ENCODE peak calls at places on chromosomes 3 and 15, in seven cellular contexts. T is aorta; E is CD8-positive, alpha-beta memory T cell; O is brain microvascular endothelial cell; K is AG04450; Z is vagina; V is body of pancreas. A is an unnamed sample.

GRCh38 chr15:92421980-92422379 is 28.3 kb downstream of the ST8SIA2 start:
- DNase-seq in E (no peak), Z (no peak), V (no peak), O (peak), K (peak), T (no peak), A (no peak)

GRCh38 chr15:81336568-81336967 is 12.6 kb upstream of the STARD5 start:
- DNase-seq in O (peak), Z (no peak), T (no peak), E (peak), K (no peak), V (no peak), A (peak)

GRCh38 chr3:13494463-13495350 is 14.6 kb downstream of the HDAC11 start:
- DNase-seq in K (no peak), V (no peak), T (peak), Z (no peak), E (peak), O (peak), A (no peak)

GRCh38 chr15:34365836-34366235 is 1.2 kb downstream of the LPCAT4 start:
- DNase-seq in V (no peak), Z (no peak), T (no peak), O (no peak), K (no peak), E (no peak), A (no peak)

GRCh38 chr3:138253609-138254008 is 66.5 kb downstream of the ARMC8 start:
- DNase-seq in O (no peak), T (no peak), E (no peak), K (no peak), Z (no peak), V (no peak), A (no peak)

GRCh38 chr3:50299929-50300680 is 900 bp upstream of the HYAL3 start:
- DNase-seq in O (no peak), E (no peak), K (no peak), Z (no peak), T (peak), V (no peak), A (no peak)

GRCh38 chr3:7789324-7789723 is 712.3 kb upstream of the LMCD1 start:
- DNase-seq in T (no peak), E (no peak), V (no peak), Z (no peak), K (no peak), O (no peak), A (no peak)

GRCh38 chr3:134194247-134194646 is 56.4 kb downstream of the RYK start:
- DNase-seq in O (no peak), V (no peak), E (no peak), K (no peak), Z (no peak), T (no peak), A (no peak)

GRCh38 chr3:31176045-31176444 is 281.6 kb upstream of the GADL1 start:
- DNase-seq in O (no peak), T (no peak), Z (no peak), K (no peak), E (no peak), V (no peak), A (no peak)

GRCh38 chr15:34241376-34242350 is 16.8 kb downstream of the EMC4 start:
- DNase-seq in O (peak), Z (no peak), V (peak), E (peak), T (no peak), K (no peak), A (no peak)

GRCh38 chr15:51450001-51450400 is 108.5 kb downstream of the GLDN start:
- DNase-seq in O (peak), Z (no peak), T (no peak), V (peak), K (no peak), E (no peak), A (no peak)

GRCh38 chr15:58232273-58233065 is 94.3 kb downstream of the AQP9 start:
- DNase-seq in E (no peak), V (no peak), T (no peak), Z (no peak), O (no peak), K (no peak), A (no peak)

GRCh38 chr15:93829115-93829849 is 402.1 kb upstream of the MCTP2 start:
- DNase-seq in K (peak), O (peak), V (no peak), E (no peak), T (no peak), Z (no peak), A (no peak)

GRCh38 chr15:48644498-48644826 is 1.0 kb downstream of the FBN1 start:
- DNase-seq in T (peak), Z (no peak), E (no peak), K (no peak), V (no peak), O (no peak), A (no peak)

GRCh38 chr3:126197854-126198584 is 17.6 kb upstream of the ALDH1L1 start:
- DNase-seq in E (peak), K (peak), T (peak), V (peak), O (peak), Z (no peak), A (peak)

GRCh38 chr3:127775398-127776109 is 46.8 kb downstream of the MGLL start:
- DNase-seq in K (peak), Z (no peak), E (no peak), T (peak), V (no peak), O (peak), A (no peak)

GRCh38 chr3:196207159-196207832 is 3.9 kb downstream of the ZDHHC19 start:
- DNase-seq in V (no peak), T (no peak), O (no peak), K (no peak), E (peak), Z (no peak), A (peak)

GRCh38 chr3:71688121-71688520 is 37.1 kb downstream of the EIF4E3 start:
- DNase-seq in T (no peak), V (no peak), O (peak), Z (no peak), E (no peak), K (no peak), A (no peak)
- H3K27ac ChIP-seq in T (no peak), V (no peak), O (no peak), Z (no peak), E (no peak), K (no peak), A (no peak)

GRCh38 chr3:180322829-180323228 is 279.1 kb upstream of the TTC14 start:
- DNase-seq in T (no peak), V (no peak), O (no peak), Z (no peak), K (no peak), E (no peak), A (no peak)

GRCh38 chr3:180325958-180326357 is 276.0 kb upstream of the TTC14 start:
- DNase-seq in T (no peak), O (no peak), E (no peak), K (no peak), V (no peak), Z (no peak), A (no peak)

GRCh38 chr3:180325533-180325932 is 276.4 kb upstream of the TTC14 start:
- DNase-seq in K (no peak), V (no peak), Z (no peak), E (no peak), T (no peak), O (no peak), A (no peak)

GRCh38 chr3:180321534-180321933 is 280.4 kb upstream of the TTC14 start:
- DNase-seq in Z (no peak), K (no peak), V (no peak), T (no peak), O (no peak), E (no peak), A (no peak)

GRCh38 chr3:180324791-180325190 is 277.2 kb upstream of the TTC14 start:
- DNase-seq in Z (no peak), K (no peak), T (no peak), O (no peak), V (no peak), E (no peak), A (no peak)
- H3K27ac ChIP-seq in Z (no peak), K (no peak), T (no peak), O (no peak), V (no peak), E (no peak), A (no peak)

GRCh38 chr15:65089206-65089824 is 12.8 kb downstream of the KBTBD13 start:
- DNase-seq in K (peak), V (no peak), E (no peak), O (no peak), Z (no peak), T (no peak), A (no peak)
- H3K27ac ChIP-seq in K (no peak), V (no peak), E (no peak), O (no peak), Z (peak), T (peak), A (no peak)

DNA sequence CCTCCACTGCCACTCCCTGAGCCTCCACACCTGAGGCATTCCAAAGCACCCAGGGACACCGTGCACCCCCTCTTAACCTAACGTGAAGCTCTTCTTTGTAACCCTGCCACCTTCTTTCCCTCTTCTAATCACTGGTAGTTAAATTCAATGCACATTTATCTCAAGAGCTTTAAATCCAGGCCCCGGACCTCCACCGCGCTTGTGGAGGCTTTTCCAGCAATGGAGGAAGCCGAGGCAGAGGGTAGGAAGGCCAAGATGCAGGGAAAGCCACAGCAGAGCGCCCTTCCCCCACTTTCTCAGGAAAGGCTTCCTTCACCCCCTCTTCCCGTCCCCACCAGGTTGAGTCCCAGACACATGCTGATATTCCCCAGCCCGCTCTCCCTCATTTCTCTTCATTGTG is 702 bp upstream of the ITGA11 start:
- DNase-seq in Z (peak), K (no peak), O (no peak), E (no peak), T (no peak), V (no peak), A (no peak)
- H3K27ac ChIP-seq in Z (no peak), K (no peak), O (no peak), E (no peak), T (no peak), V (no peak), A (no peak)

GRCh38 chr3:29430558-29430971 is 149.7 kb downstream of the RBMS3 start:
- DNase-seq in K (peak), V (no peak), Z (no peak), T (no peak), O (peak), E (no peak), A (no peak)
- H3K27ac ChIP-seq in K (no peak), V (peak), Z (no peak), T (peak), O (peak), E (no peak), A (no peak)

DNA sequence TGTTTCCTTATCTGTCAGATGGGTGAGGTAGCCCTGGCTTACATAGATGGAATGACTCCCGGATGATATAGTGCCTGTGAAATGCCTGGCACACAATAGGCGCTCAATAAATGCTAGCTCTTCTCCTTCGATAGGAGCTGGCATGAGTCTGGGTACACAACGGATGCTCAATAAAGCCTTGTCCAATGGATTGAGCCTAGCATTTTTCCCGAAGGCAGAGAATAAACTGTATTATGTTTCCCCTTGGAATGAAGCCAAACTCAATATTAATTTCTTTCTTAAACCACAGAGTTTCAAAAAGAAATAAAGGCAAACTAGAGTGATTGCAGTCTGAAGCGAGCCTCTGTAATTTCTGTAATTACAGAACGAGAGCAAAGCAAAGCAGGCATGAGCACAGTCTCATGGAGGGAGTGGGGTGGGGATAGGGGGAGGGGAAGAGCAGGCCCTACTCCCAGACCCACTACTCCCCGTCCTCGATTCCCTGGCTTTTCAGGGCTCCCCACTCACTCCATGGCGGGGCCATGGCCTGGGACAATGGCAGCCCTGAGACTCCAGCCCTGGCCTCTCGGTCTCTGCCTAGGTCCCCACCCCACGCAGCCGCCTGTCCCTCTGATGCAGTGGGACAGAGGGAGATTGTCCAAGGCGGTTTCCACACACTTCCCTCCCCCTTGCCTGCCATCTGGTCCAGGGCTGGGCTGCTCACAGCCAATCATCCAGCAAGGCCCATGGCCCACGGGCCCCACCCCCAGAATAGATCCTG is 18.0 kb downstream of the SLC6A1 start:
- DNase-seq in E (no peak), V (no peak), T (no peak), K (no peak), Z (no peak), O (no peak), A (no peak)
- H3K27ac ChIP-seq in E (no peak), V (no peak), T (no peak), K (no peak), Z (no peak), O (no peak), A (no peak)

GRCh38 chr3:78506581-78507195 is 1261.1 kb downstream of the ROBO1 start:
- DNase-seq in V (no peak), K (no peak), Z (no peak), O (peak), T (no peak), E (no peak), A (no peak)
- H3K27ac ChIP-seq in V (no peak), K (no peak), Z (no peak), O (no peak), T (no peak), E (no peak), A (no peak)

GRCh38 chr3:97825101-97825500 is 3.3 kb downstream of the CRYBG3 start:
- DNase-seq in Z (no peak), K (no peak), E (no peak), T (no peak), O (no peak), V (no peak), A (no peak)

GRCh38 chr3:97830627-97831026 is 8.8 kb downstream of the CRYBG3 start:
- DNase-seq in V (no peak), O (no peak), K (no peak), T (no peak), E (no peak), Z (no peak), A (no peak)

GRCh38 chr3:97827741-97828471 is 6.1 kb downstream of the CRYBG3 start:
- DNase-seq in V (no peak), Z (no peak), K (no peak), E (no peak), T (no peak), O (no peak), A (no peak)

GRCh38 chr3:97831140-97831539 is 9.3 kb downstream of the CRYBG3 start:
- DNase-seq in K (no peak), V (no peak), Z (no peak), E (no peak), O (no peak), T (no peak), A (no peak)

GRCh38 chr3:97829198-97829597 is 7.4 kb downstream of the CRYBG3 start:
- DNase-seq in E (no peak), V (no peak), Z (no peak), K (no peak), O (no peak), T (no peak), A (no peak)
- H3K27ac ChIP-seq in E (no peak), V (no peak), Z (no peak), K (no peak), O (no peak), T (no peak), A (no peak)